ENCODE peak calls at places on chromosomes 13 and 19, in seven cellular contexts. K is tibial artery; B is cardiac muscle cell; G is GM12878; F is WERI-Rb-1; U is CD8-positive, alpha-beta T cell; H is PC-9. A is an unnamed sample.

GRCh38 chr19:47512183-47512947 is 2.5 kb downstream of the NAPA start:
- DNase-seq in K (peak), B (peak), G (no peak), F (peak), U (no peak), H (no peak), A (no peak)

GRCh38 chr13:51311957-51312520 is 27.5 kb upstream of the SERPINE3 start:
- DNase-seq in K (no peak), B (no peak), G (no peak), F (no peak), U (no peak), H (no peak), A (no peak)

GRCh38 chr19:15048885-15049541 is at the start of gene CASP14:
- DNase-seq in K (no peak), B (no peak), G (no peak), F (no peak), U (no peak), H (peak), A (no peak)

GRCh38 chr19:53927745-53928144 is 18.7 kb downstream of the CACNG7 start:
- DNase-seq in K (no peak), B (peak), G (no peak), F (no peak), U (peak), H (peak), A (no peak)

GRCh38 chr13:114130708-114131580 is 1.5 kb downstream of the RASA3 start:
- DNase-seq in K (peak), B (peak), G (no peak), F (no peak), U (peak), H (peak), A (no peak)

GRCh38 chr19:6278740-6279619 is 795 bp downstream of the MLLT1 start:
- DNase-seq in K (no peak), B (no peak), G (no peak), F (no peak), U (no peak), H (peak), A (no peak)

GRCh38 chr19:51282335-51282734 is 29.1 kb upstream of the IGLON5 start:
- DNase-seq in K (no peak), B (no peak), G (no peak), F (no peak), U (no peak), H (no peak), A (peak)

GRCh38 chr19:12774588-12775555 is at the start of gene HOOK2:
- DNase-seq in K (no peak), B (no peak), G (no peak), F (no peak), U (peak), H (peak), A (peak)

GRCh38 chr13:99382428-99383133 is 75.4 kb upstream of the GPR183 start:
- DNase-seq in K (no peak), B (no peak), G (no peak), F (no peak), U (peak), H (peak), A (no peak)

GRCh38 chr13:113874579-113875428 is 10.9 kb upstream of the GAS6 start:
- DNase-seq in K (no peak), B (no peak), G (no peak), F (no peak), U (no peak), H (no peak), A (no peak)

GRCh38 chr13:28568286-28568685 is 73.4 kb upstream of the FLT1 start:
- DNase-seq in K (peak), B (peak), G (no peak), F (no peak), U (no peak), H (no peak), A (no peak)

GRCh38 chr19:54201172-54201701 is 579 bp downstream of the RPS9 start:
- DNase-seq in K (no peak), B (peak), G (no peak), F (no peak), U (no peak), H (no peak), A (no peak)

GRCh38 chr19:44532819-44533218 is 3.3 kb upstream of the CEACAM20 start:
- DNase-seq in K (no peak), B (no peak), G (no peak), F (no peak), U (no peak), H (no peak), A (no peak)

GRCh38 chr19:6500837-6501739 is 1.0 kb downstream of the TUBB4A start:
- DNase-seq in K (no peak), B (no peak), G (no peak), F (no peak), U (no peak), H (no peak), A (no peak)

GRCh38 chr19:13091400-13092161 is 11.1 kb downstream of the LYL1 start:
- DNase-seq in K (peak), B (peak), G (no peak), F (no peak), U (no peak), H (no peak), A (peak)

GRCh38 chr13:29065142-29065541 is 245.0 kb downstream of the MTUS2 start:
- DNase-seq in K (no peak), B (no peak), G (peak), F (no peak), U (no peak), H (no peak), A (no peak)

GRCh38 chr13:99269627-99270252 is 11.6 kb upstream of the GPR18 start:
- DNase-seq in K (no peak), B (peak), G (no peak), F (peak), U (peak), H (no peak), A (no peak)

GRCh38 chr13:46577656-46578589 is 25.0 kb downstream of the LRCH1 start:
- DNase-seq in K (no peak), B (no peak), G (no peak), F (no peak), U (no peak), H (no peak), A (no peak)
- H3K27ac ChIP-seq in K (peak), B (no peak), G (peak), F (peak), U (no peak), H (no peak), A (peak)

DNA sequence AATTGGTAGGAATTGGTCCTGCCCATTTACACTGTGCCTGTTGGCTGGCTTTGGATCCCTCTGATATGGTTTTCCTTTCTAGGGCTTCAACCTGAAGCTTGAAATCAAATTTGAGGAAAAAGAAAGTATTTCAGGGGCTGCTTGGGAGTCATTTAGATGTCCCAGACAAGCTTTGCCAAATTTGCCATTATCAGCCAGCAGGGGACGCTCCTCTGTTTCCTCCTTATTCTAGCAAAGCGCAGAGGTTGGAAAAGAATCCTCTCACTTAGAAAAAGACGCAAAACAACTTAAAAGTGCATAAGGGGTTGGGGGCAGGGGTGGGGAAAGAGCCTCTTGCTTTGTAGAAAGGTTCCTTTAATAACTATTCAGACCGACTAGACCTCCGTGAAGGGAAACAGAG is 1211.1 kb upstream of the PCDH20 start:
- DNase-seq in K (no peak), B (no peak), G (no peak), F (no peak), U (no peak), H (no peak), A (no peak)
- TF ChIP-seq CTCF in K (no peak), B (peak), G (peak), F (peak), U (no peak), H (no peak), A (no peak)

DNA sequence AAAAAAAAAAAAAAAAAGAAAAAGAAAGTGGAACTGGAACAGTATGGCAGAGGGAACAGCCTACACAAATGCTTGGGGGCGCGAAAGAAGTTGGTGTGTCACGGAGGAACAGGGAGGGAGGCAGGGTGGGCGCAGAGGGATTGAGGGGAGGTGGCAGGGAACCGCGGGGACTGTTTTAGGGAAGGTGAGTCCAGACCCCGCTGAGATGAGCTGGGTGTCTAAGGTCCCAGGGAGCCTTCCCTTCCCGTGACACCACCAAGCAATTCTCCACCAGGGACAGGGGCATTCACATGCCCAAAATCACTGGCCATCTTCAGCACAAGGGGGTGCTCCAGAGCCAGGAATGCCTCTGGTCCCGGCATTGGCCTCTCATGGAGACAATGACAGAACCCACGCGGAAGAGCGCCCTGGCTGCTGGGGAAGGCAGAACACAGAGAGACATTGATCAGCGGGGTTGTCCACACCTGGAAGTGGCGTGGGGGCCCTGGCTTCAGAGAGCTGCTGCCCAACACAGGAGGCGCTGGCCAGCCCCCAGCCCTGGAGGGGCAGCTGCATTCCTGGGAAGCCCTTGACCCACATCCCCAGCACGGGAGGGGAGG is 6.9 kb downstream of the PEAK3 start:
- DNase-seq in K (peak), B (peak), G (no peak), F (peak), U (peak), H (no peak), A (no peak)
- H3K27ac ChIP-seq in K (peak), B (no peak), G (no peak), F (peak), U (no peak), H (no peak), A (no peak)

DNA sequence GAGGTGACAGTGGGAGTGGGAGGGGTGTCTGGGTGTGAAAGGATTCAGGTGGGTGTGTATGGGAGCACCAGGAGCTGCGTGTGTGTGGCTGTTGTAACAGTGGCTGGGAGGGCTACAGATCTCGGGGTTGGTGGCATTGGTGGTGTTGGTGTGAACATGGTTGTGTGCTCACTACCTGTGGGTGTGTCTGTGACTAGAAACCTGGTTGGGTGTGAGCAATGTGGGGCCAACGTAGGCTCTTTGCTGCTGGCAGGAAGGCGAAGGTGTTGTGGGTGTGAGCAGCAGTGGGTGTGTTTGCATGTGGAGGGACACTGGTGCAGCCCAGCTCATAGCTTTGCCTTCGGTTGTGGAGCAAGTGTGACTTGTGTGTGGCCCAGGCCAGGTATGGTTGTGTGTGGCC is 3.7 kb upstream of the NR2C2AP start:
- DNase-seq in K (no peak), B (no peak), G (no peak), F (no peak), U (no peak), H (no peak), A (no peak)
- TF ChIP-seq CTCF in K (no peak), B (no peak), G (no peak), F (no peak), U (no peak), H (no peak), A (no peak)

GRCh38 chr19:1266818-1267440 is 2.2 kb upstream of the CIRBP start:
- DNase-seq in K (peak), B (peak), G (no peak), F (peak), U (peak), H (peak), A (peak)

GRCh38 chr19:1269478-1270167 is 491 bp downstream of the CIRBP start:
- DNase-seq in K (peak), B (peak), G (no peak), F (peak), U (peak), H (peak), A (peak)

GRCh38 chr19:1267441-1268391 is 1.4 kb upstream of the CIRBP start:
- DNase-seq in K (peak), B (no peak), G (no peak), F (peak), U (peak), H (no peak), A (peak)

GRCh38 chr19:1269065-1269477 is at the start of gene CIRBP:
- DNase-seq in K (peak), B (peak), G (peak), F (peak), U (peak), H (peak), A (peak)

GRCh38 chr19:1268392-1269064 is 604 bp upstream of the CIRBP start:
- DNase-seq in K (no peak), B (no peak), G (no peak), F (no peak), U (no peak), H (no peak), A (peak)
- H3K27ac ChIP-seq in K (peak), B (no peak), G (no peak), F (peak), U (peak), H (no peak), A (peak)

GRCh38 chr13:70104481-70104880 is 3.1 kb upstream of the ATXN8OS start:
- DNase-seq in K (no peak), B (no peak), G (no peak), F (no peak), U (no peak), H (no peak), A (no peak)

GRCh38 chr13:70098669-70099068 is 9.0 kb upstream of the ATXN8OS start:
- DNase-seq in K (no peak), B (no peak), G (no peak), F (no peak), U (no peak), H (no peak), A (no peak)
- TF ChIP-seq CTCF in K (no peak), B (no peak), G (peak), F (no peak), U (no peak), H (peak), A (no peak)

GRCh38 chr19:49988433-49988832 is 27.5 kb upstream of the SIGLEC11 start:
- DNase-seq in K (no peak), B (no peak), G (no peak), F (no peak), U (no peak), H (no peak), A (no peak)

GRCh38 chr19:49985926-49986325 is 25.0 kb upstream of the SIGLEC11 start:
- DNase-seq in K (no peak), B (no peak), G (no peak), F (no peak), U (no peak), H (no peak), A (no peak)

GRCh38 chr19:49988007-49988406 is 27.0 kb upstream of the SIGLEC11 start:
- DNase-seq in K (no peak), B (no peak), G (no peak), F (no peak), U (no peak), H (no peak), A (no peak)

GRCh38 chr19:49986354-49986753 is 25.4 kb upstream of the SIGLEC11 start:
- DNase-seq in K (no peak), B (no peak), G (no peak), F (no peak), U (no peak), H (no peak), A (no peak)

DNA sequence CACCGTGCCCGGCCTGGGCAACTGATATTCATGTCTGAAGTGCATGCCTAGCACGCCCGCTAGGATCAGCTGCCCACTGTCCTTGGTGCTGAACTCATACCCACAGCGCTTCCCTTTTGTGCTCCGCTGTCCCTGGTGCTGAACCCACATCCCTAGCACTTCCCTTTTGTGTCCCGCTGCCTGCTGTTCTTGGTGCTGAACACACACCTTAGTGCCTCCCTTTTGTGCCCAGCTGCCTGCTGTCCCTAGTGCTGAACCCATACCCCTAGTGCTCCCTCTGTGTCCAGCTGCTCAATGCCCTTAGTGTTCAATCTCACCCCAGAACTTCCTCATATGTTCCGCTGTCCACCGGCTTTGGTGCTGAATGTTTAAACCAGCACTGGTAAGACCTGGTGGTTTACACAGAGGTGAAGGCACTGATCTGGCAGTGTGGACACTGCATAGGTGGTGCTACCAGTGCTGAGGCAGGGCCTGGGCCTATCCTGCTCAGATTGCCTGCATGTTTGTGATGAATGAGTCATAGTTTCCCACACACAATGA is 26.3 kb upstream of the SIGLEC11 start:
- DNase-seq in K (peak), B (peak), G (peak), F (no peak), U (peak), H (peak), A (no peak)
- H3K27ac ChIP-seq in K (no peak), B (no peak), G (no peak), F (no peak), U (no peak), H (no peak), A (no peak)

GRCh38 chr19:16627928-16628182 is 149 bp downstream of the MED26 start:
- DNase-seq in K (peak), B (no peak), G (no peak), F (no peak), U (no peak), H (no peak), A (no peak)

GRCh38 chr19:16628183-16628983 is at the start of gene MED26:
- DNase-seq in K (peak), B (peak), G (peak), F (peak), U (peak), H (peak), A (peak)

GRCh38 chr19:16627194-16627927 is 643 bp downstream of the MED26 start:
- DNase-seq in K (no peak), B (no peak), G (no peak), F (no peak), U (peak), H (peak), A (no peak)

GRCh38 chr19:16631465-16631864 is 3.5 kb upstream of the MED26 start:
- DNase-seq in K (no peak), B (no peak), G (no peak), F (no peak), U (no peak), H (no peak), A (no peak)

GRCh38 chr19:16628984-16629691 is 1.1 kb upstream of the MED26 start:
- DNase-seq in K (peak), B (peak), G (peak), F (no peak), U (no peak), H (no peak), A (no peak)
- TF ChIP-seq CTCF in K (no peak), B (no peak), G (no peak), F (no peak), U (no peak), H (no peak), A (no peak)

A was measured in coronary artery.